ENCODE peak calls at places on chromosome 18, in seven cellular contexts. One of them, this sample, is unnamed.

GRCh38 chr18:61852496-61852895 is 40.3 kb downstream of the RNF152 start:
- DNase-seq in Panc1: no peak
- DNase-seq in heart left ventricle: no peak
- DNase-seq in uterus: no peak
- DNase-seq in cardiac muscle cell: no peak
- DNase-seq in gastrocnemius medialis: no peak
- DNase-seq in left ventricle myocardium inferior: no peak
- DNase-seq in this sample: no peak

GRCh38 chr18:3703732-3704176 is 253.8 kb downstream of the TGIF1 start:
- DNase-seq in left ventricle myocardium inferior: peak; percentile 44
- DNase-seq in uterus: peak; percentile 58
- DNase-seq in heart left ventricle: peak; percentile 70
- DNase-seq in gastrocnemius medialis: no peak
- DNase-seq in Panc1: peak; percentile 45
- DNase-seq in cardiac muscle cell: peak; percentile 84
- DNase-seq in this sample: peak; percentile 54

GRCh38 chr18:65955747-65956146 is 204.9 kb downstream of the CDH7 start:
- DNase-seq in Panc1: no peak
- DNase-seq in left ventricle myocardium inferior: no peak
- DNase-seq in heart left ventricle: no peak
- DNase-seq in gastrocnemius medialis: no peak
- DNase-seq in cardiac muscle cell: no peak
- DNase-seq in uterus: no peak
- DNase-seq in this sample: no peak

GRCh38 chr18:63131106-63131943 is 188.2 kb downstream of the BCL2 start:
- DNase-seq in heart left ventricle: no peak
- DNase-seq in cardiac muscle cell: peak; percentile 75
- DNase-seq in gastrocnemius medialis: peak; percentile 33
- DNase-seq in uterus: peak; percentile 51
- DNase-seq in left ventricle myocardium inferior: no peak
- DNase-seq in Panc1: no peak
- DNase-seq in this sample: peak; percentile 35

GRCh38 chr18:25496544-25496943 is 144.6 kb upstream of the ZNF521 start:
- DNase-seq in gastrocnemius medialis: no peak
- DNase-seq in left ventricle myocardium inferior: no peak
- DNase-seq in heart left ventricle: no peak
- DNase-seq in cardiac muscle cell: no peak
- DNase-seq in Panc1: no peak
- DNase-seq in uterus: no peak
- DNase-seq in this sample: no peak

GRCh38 chr18:63259581-63259830 is 60.1 kb downstream of the BCL2 start:
- DNase-seq in heart left ventricle: no peak
- DNase-seq in Panc1: no peak
- DNase-seq in gastrocnemius medialis: no peak
- DNase-seq in cardiac muscle cell: no peak
- DNase-seq in left ventricle myocardium inferior: no peak
- DNase-seq in uterus: no peak
- DNase-seq in this sample: no peak

GRCh38 chr18:22841840-22842239 is 91.3 kb upstream of the RBBP8 start:
- DNase-seq in uterus: no peak
- DNase-seq in Panc1: no peak
- DNase-seq in heart left ventricle: no peak
- DNase-seq in cardiac muscle cell: peak; percentile 22
- DNase-seq in left ventricle myocardium inferior: no peak
- DNase-seq in gastrocnemius medialis: no peak
- DNase-seq in this sample: no peak

GRCh38 chr18:59917422-59917821 is 17.6 kb downstream of the PMAIP1 start:
- DNase-seq in cardiac muscle cell: peak; percentile 73
- DNase-seq in left ventricle myocardium inferior: no peak
- DNase-seq in uterus: no peak
- DNase-seq in Panc1: no peak
- DNase-seq in gastrocnemius medialis: peak; percentile 26
- DNase-seq in heart left ventricle: no peak
- DNase-seq in this sample: no peak

GRCh38 chr18:74731097-74731496 is 133.4 kb downstream of the ZNF407 start:
- DNase-seq in uterus: no peak
- DNase-seq in cardiac muscle cell: peak; percentile 38
- DNase-seq in left ventricle myocardium inferior: no peak
- DNase-seq in heart left ventricle: no peak
- DNase-seq in Panc1: no peak
- DNase-seq in gastrocnemius medialis: no peak
- DNase-seq in this sample: no peak

GRCh38 chr18:3625717-3626091 is 175.7 kb downstream of the TGIF1 start:
- DNase-seq in heart left ventricle: no peak
- DNase-seq in cardiac muscle cell: no peak
- DNase-seq in uterus: no peak
- DNase-seq in left ventricle myocardium inferior: no peak
- DNase-seq in gastrocnemius medialis: no peak
- DNase-seq in Panc1: no peak
- DNase-seq in this sample: no peak

GRCh38 chr18:13436596-13436995 is 218.0 kb downstream of the LDLRAD4 start:
- DNase-seq in cardiac muscle cell: no peak
- DNase-seq in left ventricle myocardium inferior: no peak
- DNase-seq in gastrocnemius medialis: no peak
- DNase-seq in uterus: no peak
- DNase-seq in Panc1: no peak
- DNase-seq in heart left ventricle: no peak
- DNase-seq in this sample: no peak

GRCh38 chr18:67463829-67464228 is 52.7 kb downstream of the DSEL start:
- DNase-seq in uterus: no peak
- DNase-seq in Panc1: no peak
- DNase-seq in heart left ventricle: no peak
- DNase-seq in gastrocnemius medialis: no peak
- DNase-seq in left ventricle myocardium inferior: no peak
- DNase-seq in cardiac muscle cell: peak; percentile 21
- DNase-seq in this sample: no peak

GRCh38 chr18:23575309-23575651 is 11.0 kb downstream of the NPC1 start:
- DNase-seq in Panc1: no peak
- DNase-seq in gastrocnemius medialis: no peak
- DNase-seq in cardiac muscle cell: no peak
- DNase-seq in uterus: no peak
- DNase-seq in heart left ventricle: no peak
- DNase-seq in left ventricle myocardium inferior: no peak
- DNase-seq in this sample: no peak

GRCh38 chr18:65786400-65786948 is 35.7 kb downstream of the CDH7 start:
- DNase-seq in uterus: no peak
- DNase-seq in cardiac muscle cell: no peak
- DNase-seq in left ventricle myocardium inferior: no peak
- DNase-seq in heart left ventricle: no peak
- DNase-seq in Panc1: no peak
- DNase-seq in gastrocnemius medialis: no peak
- DNase-seq in this sample: no peak

GRCh38 chr18:38198956-38199355 is 633.4 kb upstream of the CELF4 start:
- DNase-seq in Panc1: no peak
- DNase-seq in cardiac muscle cell: no peak
- DNase-seq in uterus: no peak
- DNase-seq in heart left ventricle: no peak
- DNase-seq in gastrocnemius medialis: no peak
- DNase-seq in left ventricle myocardium inferior: no peak
- DNase-seq in this sample: no peak

GRCh38 chr18:13522861-13523660 is 203.3 kb downstream of the FAM210A start:
- DNase-seq in left ventricle myocardium inferior: no peak
- DNase-seq in cardiac muscle cell: no peak
- DNase-seq in gastrocnemius medialis: no peak
- DNase-seq in uterus: no peak
- DNase-seq in heart left ventricle: no peak
- DNase-seq in Panc1: no peak
- DNase-seq in this sample: no peak

GRCh38 chr18:11808001-11808855 is 43.0 kb upstream of the CHMP1B start:
- DNase-seq in cardiac muscle cell: peak; percentile 15
- DNase-seq in uterus: no peak
- DNase-seq in Panc1: peak; percentile 59
- DNase-seq in heart left ventricle: no peak
- DNase-seq in gastrocnemius medialis: no peak
- DNase-seq in left ventricle myocardium inferior: no peak
- DNase-seq in this sample: no peak

GRCh38 chr18:12989397-12990127 is 1.6 kb upstream of the CEP192 start:
- DNase-seq in Panc1: no peak
- DNase-seq in left ventricle myocardium inferior: no peak
- DNase-seq in uterus: no peak
- DNase-seq in heart left ventricle: no peak
- DNase-seq in gastrocnemius medialis: peak; percentile 29
- DNase-seq in cardiac muscle cell: no peak
- DNase-seq in this sample: peak; percentile 13

GRCh38 chr18:57630759-57631660 is 9.4 kb upstream of the NARS1 start:
- DNase-seq in Panc1: no peak
- DNase-seq in cardiac muscle cell: no peak
- DNase-seq in uterus: no peak
- DNase-seq in left ventricle myocardium inferior: no peak
- DNase-seq in gastrocnemius medialis: no peak
- DNase-seq in heart left ventricle: no peak
- DNase-seq in this sample: no peak
- H3K27ac ChIP-seq in Panc1: peak overlapping the region; percentile 93
- H3K27ac ChIP-seq in cardiac muscle cell: no peak overlapping the region
- H3K27ac ChIP-seq in uterus: peak overlapping the region; percentile 86
- H3K27ac ChIP-seq in left ventricle myocardium inferior: peak overlapping the region; percentile 79
- H3K27ac ChIP-seq in gastrocnemius medialis: peak overlapping the region; percentile 77
- H3K27ac ChIP-seq in heart left ventricle: no peak overlapping the region
- H3K27ac ChIP-seq in this sample: no peak overlapping the region

GRCh38 chr18:79600596-79600995 is 79.0 kb upstream of the CTDP1 start:
- DNase-seq in left ventricle myocardium inferior: no peak
- DNase-seq in uterus: no peak
- DNase-seq in gastrocnemius medialis: no peak
- DNase-seq in cardiac muscle cell: no peak
- DNase-seq in Panc1: no peak
- DNase-seq in heart left ventricle: no peak
- DNase-seq in this sample: no peak

GRCh38 chr18:79601234-79601633 is 78.4 kb upstream of the CTDP1 start:
- DNase-seq in cardiac muscle cell: no peak
- DNase-seq in gastrocnemius medialis: no peak
- DNase-seq in Panc1: no peak
- DNase-seq in uterus: no peak
- DNase-seq in left ventricle myocardium inferior: no peak
- DNase-seq in heart left ventricle: peak; percentile 11
- DNase-seq in this sample: no peak

GRCh38 chr18:79598885-79599175 is 80.8 kb upstream of the CTDP1 start:
- DNase-seq in Panc1: no peak
- DNase-seq in left ventricle myocardium inferior: no peak
- DNase-seq in gastrocnemius medialis: no peak
- DNase-seq in cardiac muscle cell: no peak
- DNase-seq in uterus: no peak
- DNase-seq in heart left ventricle: no peak
- DNase-seq in this sample: no peak

GRCh38 chr18:79599503-79599931 is 80.1 kb upstream of the CTDP1 start:
- DNase-seq in gastrocnemius medialis: no peak
- DNase-seq in cardiac muscle cell: no peak
- DNase-seq in Panc1: peak; percentile 64
- DNase-seq in left ventricle myocardium inferior: peak; percentile 12
- DNase-seq in heart left ventricle: peak; percentile 11
- DNase-seq in uterus: no peak
- DNase-seq in this sample: no peak

GRCh38 chr18:79600141-79600540 is 79.5 kb upstream of the CTDP1 start:
- DNase-seq in cardiac muscle cell: no peak
- DNase-seq in gastrocnemius medialis: no peak
- DNase-seq in uterus: no peak
- DNase-seq in Panc1: no peak
- DNase-seq in left ventricle myocardium inferior: peak; percentile 10
- DNase-seq in heart left ventricle: peak; percentile 22
- DNase-seq in this sample: no peak
- H3K27me3 ChIP-seq in cardiac muscle cell: no peaks in the 10 kb centered on the region
- H3K27me3 ChIP-seq in gastrocnemius medialis: peaks cover 12% of the 10 kb centered on the region
- H3K27me3 ChIP-seq in uterus: no peaks in the 10 kb centered on the region
- H3K27me3 ChIP-seq in Panc1: peaks cover 15% of the 10 kb centered on the region
- H3K27me3 ChIP-seq in left ventricle myocardium inferior: peaks cover 48% of the 10 kb centered on the region
- H3K27me3 ChIP-seq in heart left ventricle: no peaks in the 10 kb centered on the region
- H3K27me3 ChIP-seq in this sample: no peaks in the 10 kb centered on the region

DNA sequence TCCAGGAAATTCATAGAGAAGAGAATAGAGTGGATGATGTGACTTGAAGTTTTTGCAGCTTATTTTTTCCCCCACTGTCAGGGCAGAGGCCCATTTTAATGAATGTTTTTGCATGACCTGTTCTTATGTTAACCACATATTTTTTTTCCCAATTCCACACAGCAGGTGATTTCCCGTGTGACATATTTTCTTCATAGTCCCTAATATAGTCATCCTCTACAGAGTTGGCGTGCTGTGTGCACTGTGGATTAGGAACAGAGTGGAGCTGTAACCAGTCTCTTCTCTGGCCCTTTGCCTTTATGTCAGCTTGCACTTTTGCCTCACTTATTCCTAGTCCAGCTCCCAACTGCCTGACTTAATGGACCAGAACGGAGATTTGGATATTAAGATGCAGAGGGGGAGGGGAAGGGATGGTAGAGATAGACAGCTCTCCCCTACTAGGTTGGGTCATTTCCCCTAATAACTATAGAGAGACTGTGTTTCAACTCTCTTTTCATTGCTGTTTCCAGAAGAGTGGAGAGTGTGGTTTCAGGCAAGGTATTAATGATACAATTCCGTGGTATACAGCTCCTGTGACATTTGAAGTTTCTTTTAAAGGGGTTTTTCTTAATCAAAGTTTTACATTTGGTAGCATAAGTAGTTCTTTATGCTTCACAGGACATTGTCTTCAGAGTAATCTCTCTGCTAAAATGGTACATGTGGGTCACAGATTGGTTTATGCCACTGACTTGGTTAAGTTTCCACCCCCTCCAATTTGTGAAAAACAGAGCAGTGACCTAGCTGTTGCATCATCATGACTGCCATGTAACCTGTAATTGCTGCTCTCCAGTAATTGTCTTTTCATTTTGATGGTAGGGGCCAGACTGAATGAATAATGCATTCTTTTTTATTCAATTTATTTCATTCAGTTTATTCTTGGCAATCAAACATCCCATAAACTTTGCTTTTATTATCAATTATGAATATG is 161.3 kb downstream of the HAUS1 start:
- DNase-seq in cardiac muscle cell: no peak
- DNase-seq in left ventricle myocardium inferior: no peak
- DNase-seq in Panc1: no peak
- DNase-seq in heart left ventricle: no peak
- DNase-seq in uterus: no peak
- DNase-seq in gastrocnemius medialis: no peak
- DNase-seq in this sample: no peak
- H3K27ac ChIP-seq in cardiac muscle cell: no peak overlapping the region
- H3K27ac ChIP-seq in left ventricle myocardium inferior: peak overlapping the region; percentile 77
- H3K27ac ChIP-seq in Panc1: no peak overlapping the region
- H3K27ac ChIP-seq in heart left ventricle: no peak overlapping the region
- H3K27ac ChIP-seq in uterus: no peak overlapping the region
- H3K27ac ChIP-seq in gastrocnemius medialis: no peak overlapping the region
- H3K27ac ChIP-seq in this sample: no peak overlapping the region

DNA sequence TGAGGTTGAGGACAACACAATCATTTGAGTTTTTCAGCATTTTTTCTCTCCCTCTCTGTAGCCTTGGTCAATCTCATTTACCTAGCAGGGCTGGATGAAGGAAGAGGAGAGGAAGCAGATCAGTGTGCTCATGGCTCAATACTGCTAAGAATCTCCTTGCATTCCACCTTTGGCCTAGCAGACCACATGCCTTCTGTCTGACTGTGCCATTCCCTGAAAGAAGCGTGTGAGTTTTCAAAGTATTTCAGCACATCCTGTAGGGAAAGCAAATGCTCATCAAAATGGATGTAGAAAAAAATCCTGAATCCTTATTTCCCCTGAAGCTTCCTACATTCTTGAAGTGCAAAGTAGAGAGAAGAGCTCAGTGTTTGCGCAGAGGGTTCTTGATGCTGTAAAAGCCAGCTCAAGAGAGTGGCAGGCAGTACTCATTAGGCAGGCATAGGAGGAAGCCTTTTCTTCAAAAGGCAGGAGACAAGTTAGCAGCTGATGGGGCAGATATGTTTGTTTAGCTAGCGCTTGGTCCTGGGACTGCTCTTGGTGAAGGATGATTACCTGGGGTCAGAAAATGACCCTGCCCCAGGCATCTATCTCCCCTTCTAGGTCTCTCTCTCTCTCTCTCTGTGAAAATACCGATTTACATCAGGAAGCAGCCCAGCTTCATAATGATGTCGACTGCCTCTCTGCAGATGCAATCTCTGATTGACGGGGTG is 14.4 kb upstream of the PIK3C3 start:
- DNase-seq in uterus: no peak
- DNase-seq in cardiac muscle cell: peak; percentile 91
- DNase-seq in Panc1: no peak
- DNase-seq in heart left ventricle: no peak
- DNase-seq in gastrocnemius medialis: no peak
- DNase-seq in left ventricle myocardium inferior: no peak
- DNase-seq in this sample: no peak
- H3K27me3 ChIP-seq in uterus: no peaks in the 10 kb centered on the region
- H3K27me3 ChIP-seq in cardiac muscle cell: no peaks in the 10 kb centered on the region
- H3K27me3 ChIP-seq in Panc1: no peaks in the 10 kb centered on the region
- H3K27me3 ChIP-seq in heart left ventricle: peaks cover 7% of the 10 kb centered on the region
- H3K27me3 ChIP-seq in gastrocnemius medialis: no peaks in the 10 kb centered on the region
- H3K27me3 ChIP-seq in left ventricle myocardium inferior: peaks cover 25% of the 10 kb centered on the region
- H3K27me3 ChIP-seq in this sample: no peaks in the 10 kb centered on the region